ENCODE peak calls at places on chromosomes 5 and 9, in nine cellular contexts. One of them, this sample, is unnamed.

GRCh38 chr5:88892669-88893068 is 9.7 kb upstream of the MEF2C start:
- DNase-seq in PC-3: no peak
- DNase-seq in fibroblast of lung: no peak
- DNase-seq in neural progenitor cell: peak; percentile 41
- DNase-seq in K562: no peak
- DNase-seq in A673: no peak
- DNase-seq in DND-41: no peak
- DNase-seq in GM23248: no peak
- DNase-seq in astrocyte: no peak
- DNase-seq in this sample: no peak

GRCh38 chr5:150457562-150458240 is 8.2 kb upstream of the RPS14 start:
- DNase-seq in PC-3: no peak
- DNase-seq in astrocyte: no peak
- DNase-seq in GM23248: no peak
- DNase-seq in neural progenitor cell: no peak
- DNase-seq in A673: no peak
- DNase-seq in K562: no peak
- DNase-seq in DND-41: no peak
- DNase-seq in fibroblast of lung: no peak
- DNase-seq in this sample: no peak

GRCh38 chr5:61675015-61675692 is 343.1 kb downstream of the ZSWIM6 start:
- DNase-seq in DND-41: no peak
- DNase-seq in A673: peak; percentile 62
- DNase-seq in GM23248: no peak
- DNase-seq in fibroblast of lung: no peak
- DNase-seq in K562: no peak
- DNase-seq in PC-3: peak; percentile 8
- DNase-seq in neural progenitor cell: peak; percentile 89
- DNase-seq in astrocyte: no peak
- DNase-seq in this sample: no peak

GRCh38 chr5:11785771-11786342 is 118.4 kb downstream of the CTNND2 start:
- DNase-seq in fibroblast of lung: no peak
- DNase-seq in DND-41: no peak
- DNase-seq in neural progenitor cell: no peak
- DNase-seq in PC-3: peak; percentile 69
- DNase-seq in A673: no peak
- DNase-seq in astrocyte: no peak
- DNase-seq in K562: no peak
- DNase-seq in GM23248: no peak
- DNase-seq in this sample: no peak

GRCh38 chr9:106019017-106019692 is 324.8 kb downstream of the TMEM38B start:
- DNase-seq in neural progenitor cell: no peak
- DNase-seq in astrocyte: no peak
- DNase-seq in PC-3: no peak
- DNase-seq in fibroblast of lung: no peak
- DNase-seq in K562: no peak
- DNase-seq in A673: no peak
- DNase-seq in GM23248: no peak
- DNase-seq in DND-41: no peak
- DNase-seq in this sample: no peak

GRCh38 chr5:8123559-8123958 is 254.6 kb downstream of the MTRR start:
- DNase-seq in fibroblast of lung: no peak
- DNase-seq in GM23248: no peak
- DNase-seq in K562: no peak
- DNase-seq in PC-3: no peak
- DNase-seq in DND-41: no peak
- DNase-seq in neural progenitor cell: no peak
- DNase-seq in A673: no peak
- DNase-seq in astrocyte: no peak
- DNase-seq in this sample: no peak

GRCh38 chr9:89714316-89714715 is 109.5 kb downstream of the GADD45G start:
- DNase-seq in A673: no peak
- DNase-seq in fibroblast of lung: peak; percentile 14
- DNase-seq in PC-3: no peak
- DNase-seq in K562: no peak
- DNase-seq in GM23248: no peak
- DNase-seq in neural progenitor cell: no peak
- DNase-seq in DND-41: no peak
- DNase-seq in astrocyte: no peak
- DNase-seq in this sample: no peak

GRCh38 chr9:23739753-23740152 is 86.3 kb downstream of the ELAVL2 start:
- DNase-seq in DND-41: no peak
- DNase-seq in PC-3: no peak
- DNase-seq in A673: no peak
- DNase-seq in GM23248: no peak
- DNase-seq in astrocyte: no peak
- DNase-seq in neural progenitor cell: no peak
- DNase-seq in K562: no peak
- DNase-seq in fibroblast of lung: no peak
- DNase-seq in this sample: no peak

GRCh38 chr5:10579537-10580521 is 16.0 kb downstream of the ANKRD33B start:
- DNase-seq in astrocyte: no peak
- DNase-seq in DND-41: no peak
- DNase-seq in K562: peak; percentile 57
- DNase-seq in fibroblast of lung: no peak
- DNase-seq in GM23248: no peak
- DNase-seq in A673: no peak
- DNase-seq in PC-3: no peak
- DNase-seq in neural progenitor cell: no peak
- DNase-seq in this sample: no peak

GRCh38 chr9:114387678-114388431 is at the start of gene AKNA:
- DNase-seq in fibroblast of lung: peak; percentile 77
- DNase-seq in A673: peak; percentile 40
- DNase-seq in DND-41: peak; percentile 90
- DNase-seq in K562: no peak
- DNase-seq in astrocyte: peak; percentile 69
- DNase-seq in neural progenitor cell: peak; percentile 85
- DNase-seq in GM23248: peak; percentile 89
- DNase-seq in PC-3: no peak
- DNase-seq in this sample: no peak

GRCh38 chr5:125058185-125058826 is 311.9 kb upstream of the ZNF608 start:
- DNase-seq in astrocyte: no peak
- DNase-seq in K562: no peak
- DNase-seq in neural progenitor cell: peak; percentile 20
- DNase-seq in A673: peak; percentile 23
- DNase-seq in fibroblast of lung: peak; percentile 67
- DNase-seq in DND-41: no peak
- DNase-seq in GM23248: peak; percentile 24
- DNase-seq in PC-3: no peak
- DNase-seq in this sample: no peak

GRCh38 chr9:89999534-90000370 is 394.9 kb downstream of the GADD45G start:
- DNase-seq in A673: no peak
- DNase-seq in neural progenitor cell: no peak
- DNase-seq in GM23248: peak; percentile 65
- DNase-seq in fibroblast of lung: peak; percentile 75
- DNase-seq in DND-41: peak; percentile 71
- DNase-seq in K562: no peak
- DNase-seq in PC-3: peak; percentile 35
- DNase-seq in astrocyte: peak; percentile 53
- DNase-seq in this sample: no peak

GRCh38 chr5:41835625-41836024 is 34.6 kb downstream of the OXCT1 start:
- DNase-seq in K562: no peak
- DNase-seq in fibroblast of lung: peak; percentile 84
- DNase-seq in astrocyte: peak; percentile 79
- DNase-seq in GM23248: peak; percentile 95
- DNase-seq in neural progenitor cell: peak; percentile 36
- DNase-seq in DND-41: no peak
- DNase-seq in PC-3: peak; percentile 81
- DNase-seq in A673: peak; percentile 11
- DNase-seq in this sample: no peak

GRCh38 chr9:127809002-127809561 is 6.4 kb downstream of the FPGS start:
- DNase-seq in GM23248: no peak
- DNase-seq in PC-3: no peak
- DNase-seq in K562: no peak
- DNase-seq in neural progenitor cell: no peak
- DNase-seq in astrocyte: no peak
- DNase-seq in A673: no peak
- DNase-seq in fibroblast of lung: no peak
- DNase-seq in DND-41: no peak
- DNase-seq in this sample: no peak

GRCh38 chr9:79353856-79354520 is 217.8 kb upstream of the TLE4 start:
- DNase-seq in GM23248: peak; percentile 52
- DNase-seq in neural progenitor cell: no peak
- DNase-seq in fibroblast of lung: peak; percentile 27
- DNase-seq in DND-41: no peak
- DNase-seq in K562: no peak
- DNase-seq in A673: no peak
- DNase-seq in PC-3: peak; percentile 53
- DNase-seq in astrocyte: peak; percentile 89
- DNase-seq in this sample: no peak

GRCh38 chr5:100787648-100788047 is 115.4 kb downstream of the ST8SIA4 start:
- DNase-seq in GM23248: no peak
- DNase-seq in DND-41: no peak
- DNase-seq in astrocyte: no peak
- DNase-seq in K562: no peak
- DNase-seq in neural progenitor cell: no peak
- DNase-seq in PC-3: no peak
- DNase-seq in A673: no peak
- DNase-seq in fibroblast of lung: no peak
- DNase-seq in this sample: no peak

GRCh38 chr9:128683340-128684064 is 5.5 kb upstream of the SET start:
- DNase-seq in A673: peak; percentile 75
- DNase-seq in K562: no peak
- DNase-seq in PC-3: peak; percentile 50
- DNase-seq in GM23248: peak; percentile 63
- DNase-seq in fibroblast of lung: peak; percentile 62
- DNase-seq in neural progenitor cell: peak; percentile 94
- DNase-seq in astrocyte: no peak
- DNase-seq in DND-41: peak; percentile 50
- DNase-seq in this sample: no peak

GRCh38 chr5:126117044-126117443 is 306.2 kb upstream of the GRAMD2B start:
- DNase-seq in A673: no peak
- DNase-seq in PC-3: no peak
- DNase-seq in GM23248: no peak
- DNase-seq in DND-41: no peak
- DNase-seq in K562: no peak
- DNase-seq in neural progenitor cell: no peak
- DNase-seq in astrocyte: no peak
- DNase-seq in fibroblast of lung: no peak
- DNase-seq in this sample: no peak
- TF ChIP-seq EZH2 in A673: no peak
- TF ChIP-seq EZH2 in PC-3: no peak
- TF ChIP-seq EZH2 in GM23248: no peak
- TF ChIP-seq EZH2 in DND-41: no peak
- TF ChIP-seq EZH2 in K562: no peak
- TF ChIP-seq EZH2 in neural progenitor cell: no peak
- TF ChIP-seq EZH2 in astrocyte: no peak
- TF ChIP-seq EZH2 in fibroblast of lung: no peak
- TF ChIP-seq EZH2 in this sample: no peak

GRCh38 chr9:76697554-76697953 is 66.7 kb upstream of the PCA3 start:
- DNase-seq in astrocyte: no peak
- DNase-seq in A673: no peak
- DNase-seq in GM23248: no peak
- DNase-seq in fibroblast of lung: no peak
- DNase-seq in neural progenitor cell: no peak
- DNase-seq in K562: no peak
- DNase-seq in DND-41: no peak
- DNase-seq in PC-3: no peak
- DNase-seq in this sample: no peak
- H3K27ac ChIP-seq in astrocyte: no peak overlapping the region
- H3K27ac ChIP-seq in A673: no peak overlapping the region
- H3K27ac ChIP-seq in GM23248: no peak overlapping the region
- H3K27ac ChIP-seq in fibroblast of lung: no peak overlapping the region
- H3K27ac ChIP-seq in neural progenitor cell: no peak overlapping the region
- H3K27ac ChIP-seq in K562: no peak overlapping the region
- H3K27ac ChIP-seq in DND-41: no peak overlapping the region
- H3K27ac ChIP-seq in PC-3: no peak overlapping the region
- H3K27ac ChIP-seq in this sample: no peak overlapping the region

GRCh38 chr5:114055810-114056476 is 305.9 kb upstream of the KCNN2 start:
- DNase-seq in K562: no peak
- DNase-seq in astrocyte: no peak
- DNase-seq in neural progenitor cell: peak; percentile 56
- DNase-seq in GM23248: no peak
- DNase-seq in DND-41: no peak
- DNase-seq in A673: no peak
- DNase-seq in PC-3: no peak
- DNase-seq in fibroblast of lung: peak; percentile 3
- DNase-seq in this sample: no peak
- TF ChIP-seq EZH2 in K562: no peak
- TF ChIP-seq EZH2 in astrocyte: peak; percentile 57
- TF ChIP-seq EZH2 in neural progenitor cell: peak; percentile 81
- TF ChIP-seq EZH2 in GM23248: peak; percentile 55
- TF ChIP-seq EZH2 in DND-41: no peak
- TF ChIP-seq EZH2 in A673: no peak
- TF ChIP-seq EZH2 in PC-3: peak; percentile 10
- TF ChIP-seq EZH2 in fibroblast of lung: no peak
- TF ChIP-seq EZH2 in this sample: no peak

GRCh38 chr5:78813906-78814518 is 165.4 kb upstream of the LHFPL2 start:
- DNase-seq in DND-41: no peak
- DNase-seq in astrocyte: no peak
- DNase-seq in PC-3: no peak
- DNase-seq in neural progenitor cell: no peak
- DNase-seq in fibroblast of lung: peak; percentile 41
- DNase-seq in GM23248: no peak
- DNase-seq in A673: no peak
- DNase-seq in K562: no peak
- DNase-seq in this sample: peak; percentile 39
- H3K27ac ChIP-seq in DND-41: no peak overlapping the region
- H3K27ac ChIP-seq in astrocyte: no peak overlapping the region
- H3K27ac ChIP-seq in PC-3: no peak overlapping the region
- H3K27ac ChIP-seq in neural progenitor cell: no peak overlapping the region
- H3K27ac ChIP-seq in fibroblast of lung: no peak overlapping the region
- H3K27ac ChIP-seq in GM23248: no peak overlapping the region
- H3K27ac ChIP-seq in A673: no peak overlapping the region
- H3K27ac ChIP-seq in K562: no peak overlapping the region
- H3K27ac ChIP-seq in this sample: peak overlapping the region; percentile 57

GRCh38 chr5:171312129-171312819 is 3.2 kb downstream of the TLX3 start:
- DNase-seq in GM23248: no peak
- DNase-seq in PC-3: no peak
- DNase-seq in A673: no peak
- DNase-seq in K562: no peak
- DNase-seq in astrocyte: no peak
- DNase-seq in neural progenitor cell: peak; percentile 55
- DNase-seq in fibroblast of lung: peak; percentile 20
- DNase-seq in DND-41: peak; percentile 70
- DNase-seq in this sample: no peak

GRCh38 chr5:171309526-171310333 is 682 bp downstream of the TLX3 start:
- DNase-seq in PC-3: no peak
- DNase-seq in A673: no peak
- DNase-seq in DND-41: peak; percentile 49
- DNase-seq in GM23248: no peak
- DNase-seq in neural progenitor cell: peak; percentile 68
- DNase-seq in astrocyte: no peak
- DNase-seq in K562: no peak
- DNase-seq in fibroblast of lung: no peak
- DNase-seq in this sample: no peak

GRCh38 chr5:171310334-171310815 is 1.3 kb downstream of the TLX3 start:
- DNase-seq in DND-41: peak; percentile 70
- DNase-seq in PC-3: no peak
- DNase-seq in neural progenitor cell: no peak
- DNase-seq in A673: no peak
- DNase-seq in K562: no peak
- DNase-seq in fibroblast of lung: no peak
- DNase-seq in GM23248: no peak
- DNase-seq in astrocyte: no peak
- DNase-seq in this sample: no peak

GRCh38 chr5:171311698-171312083 is 2.6 kb downstream of the TLX3 start:
- DNase-seq in K562: no peak
- DNase-seq in GM23248: no peak
- DNase-seq in astrocyte: no peak
- DNase-seq in A673: no peak
- DNase-seq in fibroblast of lung: no peak
- DNase-seq in DND-41: no peak
- DNase-seq in PC-3: no peak
- DNase-seq in neural progenitor cell: no peak
- DNase-seq in this sample: no peak

GRCh38 chr5:171310816-171311697 is 2.0 kb downstream of the TLX3 start:
- DNase-seq in fibroblast of lung: peak; percentile 41
- DNase-seq in GM23248: peak; percentile 51
- DNase-seq in A673: peak; percentile 29
- DNase-seq in PC-3: peak; percentile 50
- DNase-seq in DND-41: no peak
- DNase-seq in neural progenitor cell: peak; percentile 87
- DNase-seq in astrocyte: no peak
- DNase-seq in K562: no peak
- DNase-seq in this sample: no peak
- TF ChIP-seq EZH2 in fibroblast of lung: peak; percentile 92
- TF ChIP-seq EZH2 in GM23248: peak; percentile 75
- TF ChIP-seq EZH2 in A673: peak; percentile 81
- TF ChIP-seq EZH2 in PC-3: no peak
- TF ChIP-seq EZH2 in DND-41: no peak
- TF ChIP-seq EZH2 in neural progenitor cell: peak; percentile 20
- TF ChIP-seq EZH2 in astrocyte: peak; percentile 90
- TF ChIP-seq EZH2 in K562: no peak
- TF ChIP-seq EZH2 in this sample: no peak